ENCODE peak calls at places on chromosome 14, in six cellular contexts. One of them, this sample, is unnamed.

GRCh38 chr14:73236157-73236556 is 1.1 kb upstream of the PAPLN start:
- DNase-seq in A549: no peak
- DNase-seq in endothelial cell: no peak
- DNase-seq in heart right ventricle: no peak
- DNase-seq in kidney glomerular epithelial cell: no peak
- DNase-seq in left colon: no peak
- DNase-seq in this sample: no peak

GRCh38 chr14:54483073-54483745 is 5.6 kb downstream of the GMFB start:
- DNase-seq in A549: no peak
- DNase-seq in endothelial cell: no peak
- DNase-seq in heart right ventricle: no peak
- DNase-seq in kidney glomerular epithelial cell: no peak
- DNase-seq in left colon: no peak
- DNase-seq in this sample: no peak

GRCh38 chr14:67245104-67245503 is 3.9 kb downstream of the PALS1 start:
- DNase-seq in A549: no peak
- DNase-seq in endothelial cell: no peak
- DNase-seq in heart right ventricle: no peak
- DNase-seq in kidney glomerular epithelial cell: no peak
- DNase-seq in left colon: no peak
- DNase-seq in this sample: no peak

GRCh38 chr14:69151458-69152180 is 1.3 kb downstream of the DCAF5 start:
- DNase-seq in A549: peak
- DNase-seq in endothelial cell: peak
- DNase-seq in heart right ventricle: peak
- DNase-seq in kidney glomerular epithelial cell: peak
- DNase-seq in left colon: peak
- DNase-seq in this sample: peak

GRCh38 chr14:95470942-95471499 is 45.4 kb downstream of the SYNE3 start:
- DNase-seq in A549: no peak
- DNase-seq in endothelial cell: no peak
- DNase-seq in heart right ventricle: no peak
- DNase-seq in kidney glomerular epithelial cell: no peak
- DNase-seq in left colon: no peak
- DNase-seq in this sample: no peak

GRCh38 chr14:104249706-104250105 is 111.3 kb downstream of the KIF26A start:
- DNase-seq in A549: no peak
- DNase-seq in endothelial cell: no peak
- DNase-seq in heart right ventricle: no peak
- DNase-seq in kidney glomerular epithelial cell: no peak
- DNase-seq in left colon: no peak
- DNase-seq in this sample: no peak

GRCh38 chr14:85416771-85417170 is 113.2 kb upstream of the FLRT2 start:
- DNase-seq in A549: peak
- DNase-seq in endothelial cell: no peak
- DNase-seq in heart right ventricle: no peak
- DNase-seq in kidney glomerular epithelial cell: peak
- DNase-seq in left colon: no peak
- DNase-seq in this sample: peak

GRCh38 chr14:95313707-95314106 is 6.0 kb downstream of the CLMN start:
- DNase-seq in A549: peak
- DNase-seq in endothelial cell: no peak
- DNase-seq in heart right ventricle: peak
- DNase-seq in kidney glomerular epithelial cell: no peak
- DNase-seq in left colon: peak
- DNase-seq in this sample: peak

This sample was measured in HCEC 1CT.